ENCODE peak calls at places on chromosomes 1 and 21, in seven cellular contexts. One of them, this sample, is unnamed.

GRCh38 chr1:89632213-89633102 is 462 bp upstream of the LRRC8C start:
- DNase-seq in uterus: peak; percentile 84
- DNase-seq in fibroblast of the aortic adventitia: peak; percentile 65
- DNase-seq in body of pancreas: peak; percentile 72
- DNase-seq in IMR-90: peak; percentile 71
- DNase-seq in AG09319: no peak
- DNase-seq in fibroblast of lung: peak; percentile 72
- DNase-seq in this sample: peak; percentile 58

GRCh38 chr1:32393136-32393535 is 1.1 kb downstream of the BSDC1 start:
- DNase-seq in uterus: no peak
- DNase-seq in fibroblast of the aortic adventitia: peak; percentile 45
- DNase-seq in body of pancreas: no peak
- DNase-seq in IMR-90: peak; percentile 42
- DNase-seq in AG09319: no peak
- DNase-seq in fibroblast of lung: peak; percentile 31
- DNase-seq in this sample: no peak

GRCh38 chr1:228944991-228945390 is 209.7 kb downstream of the RHOU start:
- DNase-seq in uterus: no peak
- DNase-seq in fibroblast of the aortic adventitia: peak; percentile 53
- DNase-seq in body of pancreas: no peak
- DNase-seq in IMR-90: peak; percentile 39
- DNase-seq in AG09319: no peak
- DNase-seq in fibroblast of lung: peak; percentile 35
- DNase-seq in this sample: no peak

GRCh38 chr21:25080161-25080560 is 527.1 kb downstream of the MRPL39 start:
- DNase-seq in uterus: no peak
- DNase-seq in fibroblast of the aortic adventitia: peak; percentile 1
- DNase-seq in body of pancreas: no peak
- DNase-seq in IMR-90: no peak
- DNase-seq in AG09319: no peak
- DNase-seq in fibroblast of lung: peak; percentile 88
- DNase-seq in this sample: no peak

GRCh38 chr1:170395149-170395548 is 136.8 kb upstream of the GORAB start:
- DNase-seq in uterus: no peak
- DNase-seq in fibroblast of the aortic adventitia: no peak
- DNase-seq in body of pancreas: no peak
- DNase-seq in IMR-90: no peak
- DNase-seq in AG09319: no peak
- DNase-seq in fibroblast of lung: peak; percentile 31
- DNase-seq in this sample: no peak

GRCh38 chr1:70487910-70488665 is 77.0 kb downstream of the CTH start:
- DNase-seq in uterus: no peak
- DNase-seq in fibroblast of the aortic adventitia: peak; percentile 61
- DNase-seq in body of pancreas: peak; percentile 49
- DNase-seq in IMR-90: peak; percentile 34
- DNase-seq in AG09319: no peak
- DNase-seq in fibroblast of lung: peak; percentile 31
- DNase-seq in this sample: no peak

GRCh38 chr1:60133848-60134247 is 60.3 kb upstream of the C1orf87 start:
- DNase-seq in uterus: no peak
- DNase-seq in fibroblast of the aortic adventitia: peak; percentile 88
- DNase-seq in body of pancreas: no peak
- DNase-seq in IMR-90: peak; percentile 35
- DNase-seq in AG09319: peak; percentile 49
- DNase-seq in fibroblast of lung: peak; percentile 91
- DNase-seq in this sample: no peak

GRCh38 chr1:74570797-74571492 is 58.5 kb upstream of the LRRC53 start:
- DNase-seq in uterus: no peak
- DNase-seq in fibroblast of the aortic adventitia: no peak
- DNase-seq in body of pancreas: no peak
- DNase-seq in IMR-90: no peak
- DNase-seq in AG09319: no peak
- DNase-seq in fibroblast of lung: no peak
- DNase-seq in this sample: no peak

GRCh38 chr1:147225193-147225730 is at the start of gene FMO5:
- DNase-seq in uterus: peak; percentile 80
- DNase-seq in fibroblast of the aortic adventitia: peak; percentile 64
- DNase-seq in body of pancreas: peak; percentile 86
- DNase-seq in IMR-90: peak; percentile 57
- DNase-seq in AG09319: no peak
- DNase-seq in fibroblast of lung: peak; percentile 62
- DNase-seq in this sample: peak; percentile 47

GRCh38 chr1:61519631-61520030 is 205.3 kb downstream of the TM2D1 start:
- DNase-seq in uterus: no peak
- DNase-seq in fibroblast of the aortic adventitia: no peak
- DNase-seq in body of pancreas: no peak
- DNase-seq in IMR-90: no peak
- DNase-seq in AG09319: no peak
- DNase-seq in fibroblast of lung: no peak
- DNase-seq in this sample: no peak

GRCh38 chr1:61517345-61517744 is 207.6 kb downstream of the TM2D1 start:
- DNase-seq in uterus: no peak
- DNase-seq in fibroblast of the aortic adventitia: no peak
- DNase-seq in body of pancreas: no peak
- DNase-seq in IMR-90: no peak
- DNase-seq in AG09319: no peak
- DNase-seq in fibroblast of lung: no peak
- DNase-seq in this sample: no peak

GRCh38 chr1:61515096-61515495 is 209.8 kb downstream of the TM2D1 start:
- DNase-seq in uterus: no peak
- DNase-seq in fibroblast of the aortic adventitia: no peak
- DNase-seq in body of pancreas: no peak
- DNase-seq in IMR-90: no peak
- DNase-seq in AG09319: no peak
- DNase-seq in fibroblast of lung: no peak
- DNase-seq in this sample: no peak

GRCh38 chr1:61523219-61523618 is 201.7 kb downstream of the TM2D1 start:
- DNase-seq in uterus: no peak
- DNase-seq in fibroblast of the aortic adventitia: peak; percentile 25
- DNase-seq in body of pancreas: no peak
- DNase-seq in IMR-90: no peak
- DNase-seq in AG09319: no peak
- DNase-seq in fibroblast of lung: no peak
- DNase-seq in this sample: no peak

DNA sequence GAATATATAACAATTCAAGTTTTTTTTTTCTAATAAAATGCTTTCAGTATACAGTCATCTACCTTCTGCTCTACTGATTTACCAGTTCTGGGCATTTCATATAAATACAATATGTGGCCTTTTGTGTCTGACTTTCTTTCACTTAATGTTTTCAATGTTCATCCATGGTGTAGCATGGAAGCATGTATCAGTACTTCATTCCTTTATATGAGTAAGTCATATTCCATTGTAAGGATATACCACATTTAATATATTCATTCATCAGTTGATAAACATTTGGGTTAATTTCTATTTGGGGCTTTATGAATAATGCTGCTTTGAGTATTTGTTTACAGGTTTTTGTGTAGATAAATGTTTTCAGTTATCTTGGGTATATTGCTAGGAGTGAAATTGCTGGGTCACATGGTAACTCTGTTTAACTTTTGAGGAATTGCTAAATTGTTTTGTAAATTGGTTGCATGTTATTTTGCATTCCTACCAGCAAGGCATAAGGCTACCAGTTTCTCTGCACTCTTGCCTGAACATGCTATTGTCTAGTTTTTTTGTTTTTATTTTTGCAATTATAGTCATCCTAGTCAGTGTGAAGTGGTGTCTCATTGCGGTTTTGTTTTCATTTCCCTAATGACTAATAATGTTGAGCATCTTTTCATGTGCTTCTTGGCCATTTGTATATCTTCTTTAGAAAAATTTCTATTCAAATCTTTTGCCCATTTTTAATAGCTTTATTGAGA is 206.1 kb downstream of the TM2D1 start:
- DNase-seq in uterus: no peak
- DNase-seq in fibroblast of the aortic adventitia: no peak
- DNase-seq in body of pancreas: no peak
- DNase-seq in IMR-90: no peak
- DNase-seq in AG09319: no peak
- DNase-seq in fibroblast of lung: no peak
- DNase-seq in this sample: no peak
- TF ChIP-seq CTCF in uterus: no peak
- TF ChIP-seq CTCF in fibroblast of the aortic adventitia: no peak
- TF ChIP-seq CTCF in body of pancreas: no peak
- TF ChIP-seq CTCF in IMR-90: no peak
- TF ChIP-seq CTCF in AG09319: no peak
- TF ChIP-seq CTCF in fibroblast of lung: no peak
- TF ChIP-seq CTCF in this sample: no peak

GRCh38 chr1:117928881-117929339 is 511 bp downstream of the GDAP2 start:
- DNase-seq in uterus: peak; percentile 23
- DNase-seq in fibroblast of the aortic adventitia: peak; percentile 56
- DNase-seq in body of pancreas: peak; percentile 75
- DNase-seq in IMR-90: peak; percentile 63
- DNase-seq in AG09319: peak; percentile 12
- DNase-seq in fibroblast of lung: peak; percentile 61
- DNase-seq in this sample: peak; percentile 21
- TF ChIP-seq CTCF in uterus: no peak
- TF ChIP-seq CTCF in fibroblast of the aortic adventitia: peak; percentile 20
- TF ChIP-seq CTCF in body of pancreas: peak; percentile 17
- TF ChIP-seq CTCF in IMR-90: peak; percentile 41
- TF ChIP-seq CTCF in AG09319: peak; percentile 42
- TF ChIP-seq CTCF in fibroblast of lung: no peak
- TF ChIP-seq CTCF in this sample: no peak

DNA sequence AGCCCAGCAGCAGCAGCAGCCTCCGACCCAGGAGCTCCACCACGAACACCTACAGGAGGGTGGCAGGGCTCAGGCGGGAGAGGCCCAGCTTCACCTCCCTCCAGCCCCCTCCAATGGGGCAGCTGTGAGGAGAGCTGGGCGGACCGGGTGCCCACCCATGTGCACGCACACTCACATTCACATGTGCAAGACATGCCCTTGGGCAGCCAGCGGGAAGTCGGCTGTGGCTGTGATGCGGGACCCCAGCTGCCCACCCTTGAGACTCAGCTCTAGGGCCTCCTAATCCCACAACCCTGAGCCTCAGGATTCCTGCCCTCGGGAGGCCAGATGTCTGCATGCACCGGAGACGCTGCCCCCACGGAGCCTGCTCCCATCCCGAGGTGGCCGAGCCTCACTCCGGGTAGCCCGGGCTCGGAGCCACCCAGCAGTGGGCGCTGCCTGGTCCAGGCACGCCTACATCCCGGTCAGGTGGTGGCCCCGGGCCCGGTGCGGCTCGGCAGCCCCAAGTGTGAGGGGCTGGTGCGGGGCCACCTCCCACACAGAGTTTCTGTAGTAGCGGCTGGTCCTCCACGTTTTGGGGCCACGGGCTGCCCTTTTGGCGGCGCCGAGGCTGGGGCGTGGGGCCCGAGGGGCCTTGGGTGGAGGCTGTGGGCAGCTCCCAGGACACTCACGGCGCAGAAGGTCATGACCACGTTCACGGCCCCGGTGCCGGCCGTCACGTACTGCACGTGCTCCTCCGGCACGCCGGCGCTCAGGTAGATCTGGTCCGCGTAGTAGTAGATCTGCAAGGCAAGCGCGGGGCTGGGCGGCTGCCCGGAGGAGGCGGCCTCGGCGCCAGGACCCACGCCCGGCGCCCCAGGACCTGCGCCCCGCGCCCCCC is 12.9 kb upstream of the SLC2A7 start:
- DNase-seq in uterus: no peak
- DNase-seq in fibroblast of the aortic adventitia: no peak
- DNase-seq in body of pancreas: no peak
- DNase-seq in IMR-90: no peak
- DNase-seq in AG09319: no peak
- DNase-seq in fibroblast of lung: no peak
- DNase-seq in this sample: no peak
- TF ChIP-seq CTCF in uterus: no peak
- TF ChIP-seq CTCF in fibroblast of the aortic adventitia: no peak
- TF ChIP-seq CTCF in body of pancreas: no peak
- TF ChIP-seq CTCF in IMR-90: no peak
- TF ChIP-seq CTCF in AG09319: no peak
- TF ChIP-seq CTCF in fibroblast of lung: no peak
- TF ChIP-seq CTCF in this sample: no peak

GRCh38 chr21:42276526-42277154 is 38.6 kb downstream of the TFF3 start:
- DNase-seq in uterus: no peak
- DNase-seq in fibroblast of the aortic adventitia: no peak
- DNase-seq in body of pancreas: no peak
- DNase-seq in IMR-90: no peak
- DNase-seq in AG09319: no peak
- DNase-seq in fibroblast of lung: no peak
- DNase-seq in this sample: no peak
- TF ChIP-seq CTCF in uterus: no peak
- TF ChIP-seq CTCF in fibroblast of the aortic adventitia: no peak
- TF ChIP-seq CTCF in body of pancreas: no peak
- TF ChIP-seq CTCF in IMR-90: no peak
- TF ChIP-seq CTCF in AG09319: no peak
- TF ChIP-seq CTCF in fibroblast of lung: no peak
- TF ChIP-seq CTCF in this sample: no peak

GRCh38 chr1:196059210-196059609 is 549.0 kb downstream of the KCNT2 start:
- DNase-seq in uterus: no peak
- DNase-seq in fibroblast of the aortic adventitia: no peak
- DNase-seq in body of pancreas: no peak
- DNase-seq in IMR-90: no peak
- DNase-seq in AG09319: no peak
- DNase-seq in fibroblast of lung: peak; percentile 0
- DNase-seq in this sample: no peak
- TF ChIP-seq CTCF in uterus: no peak
- TF ChIP-seq CTCF in fibroblast of the aortic adventitia: no peak
- TF ChIP-seq CTCF in body of pancreas: no peak
- TF ChIP-seq CTCF in IMR-90: no peak
- TF ChIP-seq CTCF in AG09319: no peak
- TF ChIP-seq CTCF in fibroblast of lung: no peak
- TF ChIP-seq CTCF in this sample: no peak

GRCh38 chr1:244210884-244211558 is 159.9 kb downstream of the ZBTB18 start:
- DNase-seq in uterus: no peak
- DNase-seq in fibroblast of the aortic adventitia: no peak
- DNase-seq in body of pancreas: peak; percentile 31
- DNase-seq in IMR-90: no peak
- DNase-seq in AG09319: no peak
- DNase-seq in fibroblast of lung: no peak
- DNase-seq in this sample: no peak
- TF ChIP-seq CTCF in uterus: no peak
- TF ChIP-seq CTCF in fibroblast of the aortic adventitia: peak; percentile 44
- TF ChIP-seq CTCF in body of pancreas: peak; percentile 29
- TF ChIP-seq CTCF in IMR-90: no peak
- TF ChIP-seq CTCF in AG09319: peak; percentile 35
- TF ChIP-seq CTCF in fibroblast of lung: peak; percentile 8
- TF ChIP-seq CTCF in this sample: peak; percentile 30

DNA sequence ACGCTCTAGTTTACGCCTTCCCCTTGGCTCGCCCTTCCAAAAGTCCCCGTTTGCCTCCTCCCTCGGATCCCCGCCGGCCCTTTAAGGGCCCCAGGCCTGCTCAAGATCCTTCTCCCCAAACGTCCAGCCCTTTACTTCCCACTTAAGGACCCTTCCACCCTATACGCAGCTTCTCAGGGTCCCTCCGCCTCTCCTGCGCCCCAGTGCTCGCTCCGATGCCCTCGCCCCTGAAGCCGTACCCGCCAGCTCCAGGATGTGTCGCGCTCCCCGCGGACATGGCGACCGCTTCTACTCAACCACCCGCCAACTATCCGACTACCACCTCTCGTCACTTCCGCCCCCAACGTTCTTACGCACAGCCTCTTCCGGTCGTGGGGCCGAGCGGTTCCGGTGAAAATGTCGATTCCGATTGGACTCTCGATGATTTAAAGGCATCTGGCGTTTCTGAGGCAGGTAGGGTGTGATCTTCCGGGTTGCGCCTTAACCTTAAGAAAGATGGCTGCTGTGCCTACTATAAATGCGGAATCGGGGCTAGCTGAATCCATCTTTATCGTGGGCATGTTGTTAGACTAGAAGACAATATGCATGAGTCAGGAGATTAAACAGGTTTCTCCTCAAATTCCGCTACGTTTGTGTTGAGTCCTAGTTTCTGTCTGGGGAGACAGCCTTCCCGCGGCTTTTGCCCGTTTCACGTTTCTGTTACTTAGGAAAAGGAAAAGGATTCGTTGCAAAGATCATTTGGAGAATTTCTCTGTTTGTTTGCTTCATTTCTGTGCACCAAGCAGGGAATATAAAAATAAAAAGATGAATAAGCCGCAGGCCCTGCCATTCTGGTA is at the start of gene KHDC4:
- DNase-seq in uterus: peak; percentile 94
- DNase-seq in fibroblast of the aortic adventitia: peak; percentile 99
- DNase-seq in body of pancreas: peak; percentile 98
- DNase-seq in IMR-90: peak; percentile 99
- DNase-seq in AG09319: peak; percentile 96
- DNase-seq in fibroblast of lung: peak; percentile 99
- DNase-seq in this sample: peak; percentile 74
- TF ChIP-seq CTCF in uterus: peak; percentile 41
- TF ChIP-seq CTCF in fibroblast of the aortic adventitia: no peak
- TF ChIP-seq CTCF in body of pancreas: no peak
- TF ChIP-seq CTCF in IMR-90: peak; percentile 11
- TF ChIP-seq CTCF in AG09319: peak; percentile 15
- TF ChIP-seq CTCF in fibroblast of lung: no peak
- TF ChIP-seq CTCF in this sample: no peak

This sample was measured in mesothelial cell of epicardium.